ENCODE peak calls at places on chromosomes 12 and 14, in ten cellular contexts. S, D, X, I, F, N, O, Q, P and Z are unnamed samples.

GRCh38 chr14:59969319-59969718 is 49.4 kb downstream of the LRRC9 start:
- DNase-seq in D (no peak), I (no peak), Q (no peak), N (no peak), O (no peak), F (no peak), P (no peak), X (no peak), S (no peak), Z (no peak)

GRCh38 chr12:15192721-15193120 is 28.5 kb downstream of the RERG start:
- DNase-seq in P (no peak), D (no peak), O (no peak), S (no peak), N (no peak), F (no peak), Q (no peak), I (no peak), X (no peak), Z (peak)

GRCh38 chr12:64039285-64039871 is 182.7 kb downstream of the KICS2 start:
- DNase-seq in I (no peak), P (no peak), O (no peak), X (no peak), S (no peak), N (no peak), F (no peak), Q (peak), D (no peak), Z (no peak)

GRCh38 chr12:77116277-77116676 is 50.9 kb upstream of the E2F7 start:
- DNase-seq in X (no peak), S (no peak), Q (no peak), F (no peak), P (no peak), O (no peak), D (no peak), N (no peak), I (no peak), Z (no peak)

GRCh38 chr12:41917827-41918445 is 226.7 kb downstream of the GXYLT1 start:
- DNase-seq in N (no peak), X (no peak), I (no peak), P (no peak), Q (peak), O (no peak), F (no peak), S (no peak), D (no peak), Z (no peak)

GRCh38 chr14:56351861-56352260 is 227.7 kb upstream of the TMEM260 start:
- DNase-seq in Q (no peak), I (no peak), N (no peak), P (no peak), X (no peak), F (no peak), O (no peak), D (no peak), S (peak), Z (no peak)

GRCh38 chr12:62848418-62848817 is 86.5 kb downstream of the PPM1H start:
- DNase-seq in P (peak), D (no peak), N (no peak), F (peak), Q (no peak), X (no peak), O (no peak), I (no peak), S (peak), Z (no peak)

GRCh38 chr14:58426819-58427288 is 477 bp downstream of the TIMM9 start:
- DNase-seq in X (peak), Q (peak), N (peak), I (peak), S (peak), O (peak), D (peak), P (peak), F (peak), Z (no peak)

GRCh38 chr12:65803253-65803652 is 21.0 kb upstream of the HMGA2 start:
- DNase-seq in X (no peak), Q (no peak), I (no peak), F (no peak), P (no peak), D (no peak), S (no peak), N (no peak), O (no peak), Z (no peak)

GRCh38 chr14:100673085-100673806 is 53.4 kb upstream of the DLK1 start:
- DNase-seq in O (no peak), D (no peak), P (no peak), I (no peak), Q (peak), N (no peak), F (no peak), S (no peak), X (no peak), Z (no peak)

GRCh38 chr14:104559769-104560585 is 19.6 kb upstream of the C14orf180 start:
- DNase-seq in P (no peak), O (no peak), I (no peak), N (no peak), Q (peak), D (no peak), X (no peak), S (peak), F (no peak), Z (no peak)

GRCh38 chr12:1842905-1843640 is 22.7 kb downstream of the LRTM2 start:
- DNase-seq in N (no peak), D (no peak), X (no peak), I (no peak), S (no peak), Q (no peak), O (no peak), P (no peak), F (no peak), Z (no peak)

GRCh38 chr12:95774311-95775045 is 16.1 kb downstream of the NTN4 start:
- DNase-seq in X (no peak), O (no peak), Q (no peak), N (no peak), F (no peak), D (no peak), S (no peak), I (no peak), P (no peak), Z (no peak)

GRCh38 chr12:74847169-74847568 is 309.5 kb downstream of the ATXN7L3B start:
- DNase-seq in D (no peak), X (no peak), Q (peak), I (no peak), F (no peak), P (no peak), O (no peak), S (no peak), N (no peak), Z (no peak)

GRCh38 chr12:3054993-3055711 is 22.0 kb upstream of the TSPAN9 start:
- DNase-seq in D (no peak), O (no peak), X (no peak), Q (no peak), P (no peak), S (no peak), N (no peak), F (peak), I (no peak), Z (no peak)

GRCh38 chr12:3491938-3492867 is 1.2 kb downstream of the PRMT8 start:
- DNase-seq in X (peak), Q (peak), D (peak), I (no peak), F (peak), S (peak), P (peak), O (peak), N (peak), Z (no peak)

GRCh38 chr12:26736563-26737486 is 96.2 kb downstream of the ITPR2 start:
- DNase-seq in O (no peak), S (peak), D (no peak), N (no peak), F (no peak), X (no peak), Q (no peak), P (no peak), I (no peak), Z (no peak)

GRCh38 chr12:115755061-115755751 is 522.3 kb downstream of the MED13L start:
- DNase-seq in Q (no peak), F (no peak), S (no peak), X (no peak), O (no peak), P (no peak), N (no peak), D (no peak), I (no peak), Z (no peak)

GRCh38 chr12:26740991-26741390 is 92.0 kb downstream of the ITPR2 start:
- DNase-seq in O (no peak), S (peak), X (no peak), F (no peak), N (no peak), Q (peak), D (no peak), I (no peak), P (no peak), Z (no peak)

GRCh38 chr12:109033239-109034196 is 12.7 kb upstream of the SVOP start:
- DNase-seq in Q (peak), O (no peak), S (no peak), F (no peak), D (no peak), X (no peak), P (no peak), N (no peak), I (no peak), Z (no peak)

GRCh38 chr12:92032101-92032500 is 113.5 kb downstream of the BTG1 start:
- DNase-seq in O (no peak), F (no peak), X (no peak), N (no peak), I (no peak), S (no peak), P (no peak), D (no peak), Q (no peak), Z (no peak)

GRCh38 chr14:75926431-75926830 is 55.4 kb downstream of the TGFB3 start:
- DNase-seq in F (no peak), X (no peak), Q (no peak), N (no peak), D (no peak), O (no peak), I (no peak), S (no peak), P (no peak), Z (no peak)

GRCh38 chr14:96986701-96987474 is 189.7 kb downstream of the VRK1 start:
- DNase-seq in S (no peak), F (no peak), X (no peak), D (no peak), O (no peak), Q (no peak), P (no peak), I (no peak), N (peak), Z (no peak)

GRCh38 chr14:73058923-73059311 is 583 bp downstream of the RBM25 start:
- DNase-seq in S (no peak), X (peak), D (no peak), I (no peak), N (no peak), O (no peak), Q (peak), P (no peak), F (peak), Z (no peak)

GRCh38 chr12:4767181-4767580 is 47.0 kb downstream of the GALNT8 start:
- DNase-seq in X (no peak), D (no peak), F (no peak), I (no peak), S (no peak), Q (no peak), P (no peak), O (no peak), N (no peak), Z (no peak)

GRCh38 chr12:122995503-122996187 is 15.2 kb downstream of the ARL6IP4 start:
- DNase-seq in D (no peak), Q (no peak), F (no peak), N (no peak), S (no peak), I (no peak), X (no peak), P (no peak), O (peak), Z (no peak)